ENCODE peak calls at places on chromosomes 4 and X, in seven cellular contexts. S, U, X, N, Q, C and L are unnamed samples. For H3K4me1, the result is how much of the 10 kb centered on the place peaks cover.

GRCh38 chr4:183118585-183118984 is 19.5 kb downstream of the WWC2 start:
- DNase-seq in S (no peak), U (no peak), X (peak), N (no peak), Q (no peak), C (peak), L (no peak)

GRCh38 chrX:16869393-16870094 is 618 bp downstream of the RBBP7 start:
- DNase-seq in S (peak), U (no peak), X (peak), N (peak), Q (no peak), C (no peak), L (peak)

GRCh38 chr4:184250795-184251679 is 33.4 kb upstream of the ENPP6 start:
- DNase-seq in S (no peak), U (no peak), X (peak), N (no peak), Q (no peak), C (peak), L (no peak)

GRCh38 chr4:147157860-147158701 is 212.4 kb upstream of the TTC29 start:
- DNase-seq in S (peak), U (no peak), X (peak), N (peak), Q (no peak), C (peak), L (peak)

GRCh38 chr4:56388311-56388710 is 1.0 kb upstream of the AASDH start:
- DNase-seq in S (no peak), U (no peak), X (no peak), N (no peak), Q (no peak), C (no peak), L (no peak)

GRCh38 chr4:38805530-38806145 is 1.0 kb upstream of the TLR1 start:
- DNase-seq in S (peak), U (peak), X (no peak), N (no peak), Q (peak), C (peak), L (no peak)

GRCh38 chr4:184167576-184167975 is 50.1 kb downstream of the ENPP6 start:
- DNase-seq in S (no peak), U (no peak), X (peak), N (peak), Q (no peak), C (no peak), L (no peak)

GRCh38 chrX:41118156-41118555 is 32.9 kb downstream of the USP9X start:
- DNase-seq in S (no peak), U (no peak), X (no peak), N (no peak), Q (no peak), C (no peak), L (no peak)

GRCh38 chrX:66039916-66040315 is at the start of gene VSIG4:
- DNase-seq in S (no peak), U (no peak), X (no peak), N (no peak), Q (no peak), C (no peak), L (no peak)

GRCh38 chr4:1982124-1983052 is 26.4 kb downstream of the NELFA start:
- DNase-seq in S (no peak), U (no peak), X (no peak), N (no peak), Q (no peak), C (no peak), L (peak)

GRCh38 chr4:76059750-76060149 is 14.8 kb upstream of the ART3 start:
- DNase-seq in S (no peak), U (no peak), X (no peak), N (no peak), Q (no peak), C (no peak), L (no peak)

GRCh38 chr4:71974681-71975080 is 57.1 kb upstream of the NPFFR2 start:
- DNase-seq in S (no peak), U (no peak), X (no peak), N (no peak), Q (no peak), C (peak), L (no peak)

GRCh38 chr4:88442636-88443260 is 14.2 kb upstream of the HERC5 start:
- DNase-seq in S (no peak), U (no peak), X (no peak), N (no peak), Q (no peak), C (peak), L (no peak)

GRCh38 chrX:39854772-39855747 is 242.7 kb downstream of the BCOR start:
- DNase-seq in S (no peak), U (no peak), X (no peak), N (no peak), Q (no peak), C (no peak), L (no peak)

GRCh38 chr4:6562931-6563901 is 11.8 kb upstream of the MAN2B2 start:
- DNase-seq in S (no peak), U (no peak), X (peak), N (no peak), Q (no peak), C (peak), L (no peak)

GRCh38 chr4:70651864-70652506 is 14.3 kb downstream of the JCHAIN start:
- DNase-seq in S (no peak), U (no peak), X (peak), N (peak), Q (no peak), C (peak), L (no peak)

GRCh38 chr4:99887837-99888236 is 6.4 kb downstream of the LAMTOR3 start:
- DNase-seq in S (no peak), U (no peak), X (peak), N (no peak), Q (no peak), C (peak), L (no peak)

GRCh38 chrX:154809939-154810665 is 4.8 kb upstream of the MPP1 start:
- DNase-seq in S (no peak), U (no peak), X (no peak), N (no peak), Q (no peak), C (no peak), L (no peak)

GRCh38 chr4:1192493-1193205 is 20.3 kb upstream of the SPON2 start:
- DNase-seq in S (peak), U (no peak), X (peak), N (peak), Q (no peak), C (no peak), L (peak)

GRCh38 chr4:110022457-110022856 is 109.8 kb downstream of the EGF start:
- DNase-seq in S (no peak), U (no peak), X (no peak), N (no peak), Q (no peak), C (no peak), L (no peak)

GRCh38 chrX:68693481-68694410 is 46.3 kb downstream of the STARD8 start:
- DNase-seq in S (peak), U (peak), X (peak), N (peak), Q (peak), C (peak), L (peak)

GRCh38 chrX:9997524-9997923 is 30.4 kb downstream of the CLDN34 start:
- DNase-seq in S (peak), U (no peak), X (no peak), N (no peak), Q (no peak), C (no peak), L (no peak)

GRCh38 chr4:100189820-100190642 is at the start of gene DDIT4L:
- DNase-seq in S (peak), U (no peak), X (peak), N (peak), Q (peak), C (peak), L (peak)

GRCh38 chr4:114727426-114727825 is 128.8 kb downstream of the UGT8 start:
- DNase-seq in S (no peak), U (no peak), X (peak), N (no peak), Q (no peak), C (no peak), L (no peak)

GRCh38 chr4:156962551-156962974 is 9.0 kb downstream of the PDGFC start:
- DNase-seq in S (no peak), U (peak), X (no peak), N (no peak), Q (no peak), C (peak), L (no peak)

GRCh38 chr4:156959298-156959702 is 12.3 kb downstream of the PDGFC start:
- DNase-seq in S (no peak), U (no peak), X (no peak), N (no peak), Q (no peak), C (peak), L (no peak)

GRCh38 chr4:156961241-156962068 is 10.1 kb downstream of the PDGFC start:
- DNase-seq in S (no peak), U (no peak), X (no peak), N (no peak), Q (no peak), C (peak), L (no peak)

GRCh38 chr4:156963419-156963818 is 8.2 kb downstream of the PDGFC start:
- DNase-seq in S (no peak), U (no peak), X (no peak), N (no peak), Q (no peak), C (no peak), L (no peak)

DNA sequence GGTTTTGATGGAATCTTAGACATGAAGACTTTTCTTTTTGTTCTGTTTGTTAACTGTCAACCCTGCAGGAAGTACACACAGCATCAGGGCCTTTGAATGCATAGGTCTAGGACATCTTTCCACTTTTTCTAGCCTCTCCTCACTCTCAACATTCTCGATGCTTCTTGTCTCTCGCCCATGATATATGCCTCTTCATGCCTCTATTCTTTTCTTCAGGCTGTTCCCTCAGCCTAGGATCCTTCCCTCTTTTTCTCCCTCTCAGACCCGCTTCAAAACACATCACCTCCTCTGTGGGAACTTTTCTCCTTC is 9.6 kb downstream of the PDGFC start:
- DNase-seq in S (no peak), U (no peak), X (no peak), N (no peak), Q (no peak), C (no peak), L (no peak)
- H3K27ac ChIP-seq in S (no peak), U (peak), X (no peak), N (no peak), Q (no peak), C (peak), L (peak)

DNA sequence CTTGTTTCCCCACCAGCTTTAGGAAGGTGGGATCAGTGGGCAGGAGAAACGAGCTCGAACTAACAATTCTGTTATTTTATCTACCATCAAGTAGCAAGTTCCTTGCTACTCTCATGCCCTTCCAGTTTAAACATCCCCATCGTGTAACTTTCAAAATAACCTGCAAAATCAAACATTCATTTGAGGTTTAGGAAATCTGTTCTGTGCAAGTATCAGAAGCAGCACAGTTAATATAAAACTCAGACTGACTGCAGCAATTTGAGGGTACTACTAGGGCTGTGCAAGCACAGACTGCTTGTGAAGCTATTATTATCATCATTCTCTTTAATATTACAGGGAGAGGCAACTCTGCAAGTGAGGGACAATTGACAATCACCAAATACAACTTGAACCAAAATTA is 48.0 kb downstream of the CHST7 start:
- DNase-seq in S (no peak), U (no peak), X (no peak), N (no peak), Q (no peak), C (no peak), L (no peak)
- H3K4me1 ChIP-seq in S (under half), U (under half), X (under half), N (under half), Q (under half), C (under half), L (under half)

DNA sequence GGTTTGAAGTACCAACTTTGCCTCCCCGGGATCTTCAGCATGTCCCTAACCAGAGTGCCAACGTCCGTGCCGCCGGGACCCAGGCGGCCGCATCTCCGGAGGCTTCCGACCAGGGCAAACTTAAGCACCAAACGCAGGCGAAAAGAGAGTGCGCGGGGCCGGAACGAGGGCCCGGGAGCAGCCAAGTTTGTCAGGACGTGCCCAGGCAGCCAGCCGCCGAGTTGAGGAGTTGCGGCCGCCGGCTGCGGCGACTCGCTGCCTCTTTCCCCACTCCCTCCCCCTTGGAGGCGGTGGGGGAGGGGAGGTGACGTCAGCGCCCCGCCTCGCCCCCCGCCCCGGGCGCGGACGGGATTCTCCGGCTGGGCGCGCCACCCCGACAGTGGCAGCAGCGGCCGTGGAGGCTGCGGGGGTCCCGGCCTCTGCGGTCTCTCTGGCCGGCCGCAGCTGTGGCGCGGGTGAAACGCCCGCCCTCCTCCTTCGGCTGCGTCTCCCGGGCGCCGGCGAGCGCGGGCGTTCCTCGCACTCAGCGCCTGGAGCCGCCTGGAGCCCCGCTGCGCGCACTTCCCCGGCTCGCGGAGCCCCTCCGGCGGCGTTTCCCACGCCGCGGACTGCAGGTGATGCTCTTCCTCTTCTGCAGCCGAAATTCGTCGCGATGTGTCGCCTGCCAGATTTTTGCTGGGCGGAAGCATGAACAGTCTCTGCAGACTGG is 2.9 kb upstream of the FAT1 start:
- DNase-seq in S (peak), U (peak), X (peak), N (peak), Q (peak), C (peak), L (peak)
- TF ChIP-seq CTCF in S (no peak), U (no peak), X (peak), N (no peak), Q (no peak), C (no peak), L (no peak)

DNA sequence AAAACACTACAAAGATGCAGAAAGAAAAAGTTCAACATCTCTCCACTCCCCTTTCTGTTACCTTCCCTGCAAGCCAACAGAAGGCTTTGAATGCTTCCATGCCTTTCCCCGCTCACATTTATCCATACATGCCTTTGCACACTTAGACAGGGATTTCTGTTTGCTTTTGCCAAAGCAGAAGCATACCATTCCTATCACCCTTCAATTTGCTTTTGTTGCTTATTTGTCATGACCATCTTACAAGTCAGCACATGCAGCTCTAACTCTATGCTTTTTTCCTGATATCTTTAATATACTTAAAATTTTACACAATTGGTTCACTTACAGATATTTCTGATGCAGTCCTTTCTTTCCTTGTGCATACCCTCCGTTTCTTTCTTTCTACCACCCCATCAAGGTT is 169.6 kb downstream of the CORIN start:
- DNase-seq in S (no peak), U (no peak), X (no peak), N (no peak), Q (no peak), C (no peak), L (no peak)
- H3K27ac ChIP-seq in S (no peak), U (no peak), X (no peak), N (no peak), Q (no peak), C (no peak), L (no peak)

DNA sequence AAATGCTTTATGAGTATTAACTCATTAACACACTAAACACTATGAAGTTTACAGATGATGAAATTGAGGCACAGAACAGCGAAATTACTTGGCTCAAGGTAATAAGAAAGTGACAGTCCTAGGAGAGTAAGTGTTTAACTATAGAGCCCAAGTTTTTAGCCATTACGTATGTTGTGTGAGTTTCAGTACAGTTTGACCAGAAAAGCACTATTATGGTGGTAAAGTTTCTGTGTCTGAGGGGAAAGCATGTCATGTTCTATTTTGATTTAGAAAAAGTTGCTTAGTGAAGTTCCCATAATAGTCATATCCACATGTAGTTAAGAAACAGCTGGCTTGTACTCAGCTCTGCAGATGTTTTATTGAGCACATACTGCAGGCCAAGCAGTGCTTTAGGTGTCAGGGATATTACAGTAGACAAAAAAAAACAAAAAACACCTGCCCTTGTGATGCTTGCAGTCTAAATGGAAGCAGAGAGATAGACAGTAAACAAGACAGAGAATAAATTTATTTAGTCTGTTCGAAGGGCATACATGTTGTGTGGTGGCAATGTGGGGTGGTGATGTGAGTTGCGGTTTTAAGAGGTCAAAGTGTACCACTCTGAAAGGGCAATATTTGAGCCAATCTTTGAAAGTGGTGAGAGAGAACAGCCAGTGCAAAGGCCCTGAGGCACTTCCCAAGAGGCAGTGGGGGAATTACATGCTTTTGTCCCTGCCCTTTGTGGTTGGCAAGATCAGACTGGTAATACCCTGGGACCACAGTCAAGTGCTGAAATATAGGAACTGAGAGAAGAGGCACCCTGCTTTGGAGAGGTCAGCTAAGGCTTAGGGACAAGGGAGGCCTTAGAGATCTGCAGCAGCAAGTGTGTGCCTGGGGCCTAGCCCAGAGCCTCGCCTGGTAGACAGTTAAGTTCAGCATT is 6.2 kb downstream of the TMEM131L start:
- DNase-seq in S (no peak), U (no peak), X (no peak), N (no peak), Q (no peak), C (no peak), L (no peak)
- H3K4me1 ChIP-seq in S (under half), U (under half), X (under half), N (under half), Q (under half), C (under half), L (under half)